ENCODE peak calls at places on chromosomes 11 and 22, in ten cellular contexts. One of them, this sample, is unnamed.

GRCh38 chr22:37742374-37743092 is 45.7 kb downstream of the TRIOBP start:
- DNase-seq in keratinocyte: no peak
- DNase-seq in AG04449: peak
- DNase-seq in transverse colon: no peak
- DNase-seq in uterus: peak
- DNase-seq in GM12865: no peak
- DNase-seq in K562: no peak
- DNase-seq in fibroblast of mammary gland: peak
- DNase-seq in mammary epithelial cell: peak
- DNase-seq in OCI-LY7: no peak
- DNase-seq in this sample: no peak

GRCh38 chr22:41946360-41947180 is at the start of gene CENPM:
- DNase-seq in AG04449: no peak
- DNase-seq in mammary epithelial cell: peak
- DNase-seq in fibroblast of mammary gland: peak
- DNase-seq in OCI-LY7: peak
- DNase-seq in keratinocyte: no peak
- DNase-seq in transverse colon: peak
- DNase-seq in uterus: peak
- DNase-seq in K562: peak
- DNase-seq in GM12865: peak
- DNase-seq in this sample: peak

GRCh38 chr22:22215659-22216449 is 28.7 kb upstream of the VPREB1 start:
- DNase-seq in AG04449: no peak
- DNase-seq in OCI-LY7: no peak
- DNase-seq in uterus: no peak
- DNase-seq in mammary epithelial cell: no peak
- DNase-seq in keratinocyte: no peak
- DNase-seq in fibroblast of mammary gland: no peak
- DNase-seq in transverse colon: no peak
- DNase-seq in GM12865: no peak
- DNase-seq in K562: no peak
- DNase-seq in this sample: no peak

GRCh38 chr11:114285599-114285998 is 10.6 kb upstream of the NNMT start:
- DNase-seq in mammary epithelial cell: no peak
- DNase-seq in OCI-LY7: no peak
- DNase-seq in K562: no peak
- DNase-seq in fibroblast of mammary gland: peak
- DNase-seq in GM12865: no peak
- DNase-seq in keratinocyte: no peak
- DNase-seq in uterus: no peak
- DNase-seq in AG04449: no peak
- DNase-seq in transverse colon: no peak
- DNase-seq in this sample: no peak

GRCh38 chr11:117039897-117040296 is 58.3 kb downstream of the SIK3 start:
- DNase-seq in fibroblast of mammary gland: peak
- DNase-seq in uterus: no peak
- DNase-seq in AG04449: no peak
- DNase-seq in OCI-LY7: peak
- DNase-seq in K562: no peak
- DNase-seq in keratinocyte: no peak
- DNase-seq in GM12865: no peak
- DNase-seq in transverse colon: no peak
- DNase-seq in mammary epithelial cell: peak
- DNase-seq in this sample: no peak

GRCh38 chr11:75188671-75189070 is 37.8 kb downstream of the SLCO2B1 start:
- DNase-seq in K562: no peak
- DNase-seq in uterus: no peak
- DNase-seq in AG04449: no peak
- DNase-seq in fibroblast of mammary gland: no peak
- DNase-seq in keratinocyte: no peak
- DNase-seq in transverse colon: no peak
- DNase-seq in OCI-LY7: no peak
- DNase-seq in mammary epithelial cell: no peak
- DNase-seq in GM12865: no peak
- DNase-seq in this sample: no peak

GRCh38 chr11:30811226-30811625 is 225.1 kb upstream of the MPPED2 start:
- DNase-seq in fibroblast of mammary gland: no peak
- DNase-seq in transverse colon: no peak
- DNase-seq in mammary epithelial cell: no peak
- DNase-seq in AG04449: no peak
- DNase-seq in K562: no peak
- DNase-seq in GM12865: no peak
- DNase-seq in uterus: no peak
- DNase-seq in OCI-LY7: no peak
- DNase-seq in keratinocyte: no peak
- DNase-seq in this sample: no peak

GRCh38 chr11:19380375-19380774 is 139.6 kb upstream of the E2F8 start:
- DNase-seq in keratinocyte: peak
- DNase-seq in OCI-LY7: no peak
- DNase-seq in uterus: no peak
- DNase-seq in mammary epithelial cell: peak
- DNase-seq in fibroblast of mammary gland: peak
- DNase-seq in transverse colon: no peak
- DNase-seq in AG04449: no peak
- DNase-seq in GM12865: no peak
- DNase-seq in K562: no peak
- DNase-seq in this sample: no peak

GRCh38 chr22:42202669-42203068 is 67.8 kb downstream of the TCF20 start:
- DNase-seq in transverse colon: no peak
- DNase-seq in OCI-LY7: no peak
- DNase-seq in GM12865: no peak
- DNase-seq in mammary epithelial cell: no peak
- DNase-seq in fibroblast of mammary gland: peak
- DNase-seq in AG04449: peak
- DNase-seq in keratinocyte: no peak
- DNase-seq in uterus: no peak
- DNase-seq in K562: no peak
- DNase-seq in this sample: no peak

GRCh38 chr11:7703785-7704184 is 2.5 kb downstream of the OVCH2 start:
- DNase-seq in transverse colon: no peak
- DNase-seq in GM12865: no peak
- DNase-seq in uterus: no peak
- DNase-seq in AG04449: no peak
- DNase-seq in OCI-LY7: no peak
- DNase-seq in fibroblast of mammary gland: no peak
- DNase-seq in keratinocyte: no peak
- DNase-seq in K562: no peak
- DNase-seq in mammary epithelial cell: no peak
- DNase-seq in this sample: no peak

GRCh38 chr11:61336171-61336935 is 3.3 kb downstream of the TKFC start:
- DNase-seq in K562: peak
- DNase-seq in GM12865: peak
- DNase-seq in transverse colon: peak
- DNase-seq in AG04449: no peak
- DNase-seq in OCI-LY7: peak
- DNase-seq in keratinocyte: peak
- DNase-seq in mammary epithelial cell: peak
- DNase-seq in fibroblast of mammary gland: peak
- DNase-seq in uterus: peak
- DNase-seq in this sample: peak

GRCh38 chr11:114762437-114762836 is 84.1 kb downstream of the NXPE2 start:
- DNase-seq in uterus: peak
- DNase-seq in GM12865: peak
- DNase-seq in mammary epithelial cell: peak
- DNase-seq in AG04449: peak
- DNase-seq in fibroblast of mammary gland: peak
- DNase-seq in transverse colon: peak
- DNase-seq in keratinocyte: peak
- DNase-seq in OCI-LY7: peak
- DNase-seq in K562: peak
- DNase-seq in this sample: peak

GRCh38 chr11:77518471-77518870 is 44.6 kb upstream of the PAK1 start:
- DNase-seq in keratinocyte: no peak
- DNase-seq in uterus: no peak
- DNase-seq in K562: no peak
- DNase-seq in OCI-LY7: no peak
- DNase-seq in fibroblast of mammary gland: no peak
- DNase-seq in transverse colon: no peak
- DNase-seq in AG04449: no peak
- DNase-seq in GM12865: no peak
- DNase-seq in mammary epithelial cell: no peak
- DNase-seq in this sample: no peak

GRCh38 chr11:118047749-118048148 is 29.1 kb upstream of the TMPRSS4 start:
- DNase-seq in fibroblast of mammary gland: no peak
- DNase-seq in transverse colon: no peak
- DNase-seq in AG04449: no peak
- DNase-seq in K562: no peak
- DNase-seq in uterus: no peak
- DNase-seq in OCI-LY7: no peak
- DNase-seq in keratinocyte: no peak
- DNase-seq in mammary epithelial cell: no peak
- DNase-seq in GM12865: no peak
- DNase-seq in this sample: no peak

GRCh38 chr22:48253573-48253972 is 1491.1 kb downstream of the TBC1D22A start:
- DNase-seq in OCI-LY7: no peak
- DNase-seq in fibroblast of mammary gland: no peak
- DNase-seq in AG04449: no peak
- DNase-seq in mammary epithelial cell: no peak
- DNase-seq in keratinocyte: no peak
- DNase-seq in K562: no peak
- DNase-seq in uterus: no peak
- DNase-seq in transverse colon: no peak
- DNase-seq in GM12865: no peak
- DNase-seq in this sample: no peak

GRCh38 chr11:1953489-1954284 is 6.6 kb downstream of the MRPL23 start:
- DNase-seq in AG04449: no peak
- DNase-seq in K562: no peak
- DNase-seq in OCI-LY7: no peak
- DNase-seq in transverse colon: no peak
- DNase-seq in uterus: peak
- DNase-seq in keratinocyte: no peak
- DNase-seq in mammary epithelial cell: no peak
- DNase-seq in GM12865: no peak
- DNase-seq in fibroblast of mammary gland: no peak
- DNase-seq in this sample: no peak
- TF ChIP-seq CTCF in AG04449: no peak
- TF ChIP-seq CTCF in K562: no peak
- TF ChIP-seq CTCF in OCI-LY7: no peak
- TF ChIP-seq CTCF in transverse colon: no peak
- TF ChIP-seq CTCF in uterus: no peak
- TF ChIP-seq CTCF in keratinocyte: no peak
- TF ChIP-seq CTCF in mammary epithelial cell: peak
- TF ChIP-seq CTCF in GM12865: no peak
- TF ChIP-seq CTCF in fibroblast of mammary gland: peak
- TF ChIP-seq CTCF in this sample: no peak

GRCh38 chr11:59668188-59668949 is 468 bp downstream of the PATL1 start:
- DNase-seq in mammary epithelial cell: peak
- DNase-seq in keratinocyte: no peak
- DNase-seq in transverse colon: peak
- DNase-seq in uterus: peak
- DNase-seq in GM12865: peak
- DNase-seq in K562: peak
- DNase-seq in OCI-LY7: no peak
- DNase-seq in AG04449: no peak
- DNase-seq in fibroblast of mammary gland: peak
- DNase-seq in this sample: peak
- TF ChIP-seq CTCF in mammary epithelial cell: peak
- TF ChIP-seq CTCF in keratinocyte: no peak
- TF ChIP-seq CTCF in transverse colon: peak
- TF ChIP-seq CTCF in uterus: peak
- TF ChIP-seq CTCF in GM12865: no peak
- TF ChIP-seq CTCF in K562: no peak
- TF ChIP-seq CTCF in OCI-LY7: peak
- TF ChIP-seq CTCF in AG04449: no peak
- TF ChIP-seq CTCF in fibroblast of mammary gland: no peak
- TF ChIP-seq CTCF in this sample: peak

GRCh38 chr11:96273507-96273906 is 69.5 kb downstream of the MAML2 start:
- DNase-seq in keratinocyte: no peak
- DNase-seq in GM12865: no peak
- DNase-seq in mammary epithelial cell: no peak
- DNase-seq in K562: no peak
- DNase-seq in AG04449: no peak
- DNase-seq in uterus: no peak
- DNase-seq in OCI-LY7: no peak
- DNase-seq in fibroblast of mammary gland: no peak
- DNase-seq in transverse colon: no peak
- DNase-seq in this sample: no peak

GRCh38 chr11:96276836-96277235 is 66.2 kb downstream of the MAML2 start:
- DNase-seq in transverse colon: no peak
- DNase-seq in mammary epithelial cell: no peak
- DNase-seq in K562: no peak
- DNase-seq in AG04449: no peak
- DNase-seq in GM12865: no peak
- DNase-seq in keratinocyte: no peak
- DNase-seq in fibroblast of mammary gland: no peak
- DNase-seq in uterus: no peak
- DNase-seq in OCI-LY7: no peak
- DNase-seq in this sample: no peak

GRCh38 chr11:96271777-96272176 is 71.2 kb downstream of the MAML2 start:
- DNase-seq in mammary epithelial cell: no peak
- DNase-seq in keratinocyte: no peak
- DNase-seq in transverse colon: no peak
- DNase-seq in K562: no peak
- DNase-seq in fibroblast of mammary gland: no peak
- DNase-seq in OCI-LY7: no peak
- DNase-seq in GM12865: no peak
- DNase-seq in AG04449: no peak
- DNase-seq in uterus: no peak
- DNase-seq in this sample: no peak

GRCh38 chr11:96275807-96276594 is 67.0 kb downstream of the MAML2 start:
- DNase-seq in keratinocyte: no peak
- DNase-seq in GM12865: no peak
- DNase-seq in AG04449: no peak
- DNase-seq in transverse colon: no peak
- DNase-seq in mammary epithelial cell: no peak
- DNase-seq in fibroblast of mammary gland: no peak
- DNase-seq in OCI-LY7: no peak
- DNase-seq in K562: no peak
- DNase-seq in uterus: no peak
- DNase-seq in this sample: no peak

GRCh38 chr11:96272542-96273306 is 70.3 kb downstream of the MAML2 start:
- DNase-seq in OCI-LY7: no peak
- DNase-seq in keratinocyte: no peak
- DNase-seq in AG04449: no peak
- DNase-seq in transverse colon: no peak
- DNase-seq in GM12865: peak
- DNase-seq in uterus: no peak
- DNase-seq in mammary epithelial cell: peak
- DNase-seq in K562: no peak
- DNase-seq in fibroblast of mammary gland: peak
- DNase-seq in this sample: no peak
- TF ChIP-seq CTCF in OCI-LY7: no peak
- TF ChIP-seq CTCF in keratinocyte: no peak
- TF ChIP-seq CTCF in AG04449: no peak
- TF ChIP-seq CTCF in transverse colon: no peak
- TF ChIP-seq CTCF in GM12865: no peak
- TF ChIP-seq CTCF in uterus: no peak
- TF ChIP-seq CTCF in mammary epithelial cell: no peak
- TF ChIP-seq CTCF in K562: no peak
- TF ChIP-seq CTCF in fibroblast of mammary gland: no peak
- TF ChIP-seq CTCF in this sample: no peak

GRCh38 chr11:130509942-130510341 is 61.5 kb downstream of the ADAMTS15 start:
- DNase-seq in uterus: no peak
- DNase-seq in keratinocyte: no peak
- DNase-seq in OCI-LY7: no peak
- DNase-seq in K562: no peak
- DNase-seq in fibroblast of mammary gland: no peak
- DNase-seq in mammary epithelial cell: no peak
- DNase-seq in transverse colon: no peak
- DNase-seq in GM12865: no peak
- DNase-seq in AG04449: no peak
- DNase-seq in this sample: no peak
- TF ChIP-seq CTCF in uterus: no peak
- TF ChIP-seq CTCF in keratinocyte: no peak
- TF ChIP-seq CTCF in OCI-LY7: no peak
- TF ChIP-seq CTCF in K562: no peak
- TF ChIP-seq CTCF in fibroblast of mammary gland: no peak
- TF ChIP-seq CTCF in mammary epithelial cell: no peak
- TF ChIP-seq CTCF in transverse colon: no peak
- TF ChIP-seq CTCF in GM12865: no peak
- TF ChIP-seq CTCF in AG04449: no peak
- TF ChIP-seq CTCF in this sample: no peak

This sample was measured in endothelial cell.